ENCODE peak calls at places on chromosomes 7 and 10, in six cellular contexts. One of them, this sample, is unnamed.

GRCh38 chr10:27360581-27361172 is 120.1 kb upstream of the ACBD5 start:
- DNase-seq in non-pigmented ciliary epithelial cell: peak; percentile 24
- DNase-seq in NCI-H1436: peak; percentile 82
- DNase-seq in LoVo: peak; percentile 72
- DNase-seq in type B pancreatic cell: peak; percentile 83
- DNase-seq in HS-5: no peak
- DNase-seq in this sample: peak; percentile 42

GRCh38 chr10:84549368-84549767 is 221.0 kb downstream of the CCSER2 start:
- DNase-seq in non-pigmented ciliary epithelial cell: no peak
- DNase-seq in NCI-H1436: no peak
- DNase-seq in LoVo: no peak
- DNase-seq in type B pancreatic cell: no peak
- DNase-seq in HS-5: no peak
- DNase-seq in this sample: no peak

GRCh38 chr10:113965683-113966082 is 78.0 kb upstream of the ADRB1 start:
- DNase-seq in non-pigmented ciliary epithelial cell: no peak
- DNase-seq in NCI-H1436: no peak
- DNase-seq in LoVo: no peak
- DNase-seq in type B pancreatic cell: no peak
- DNase-seq in HS-5: no peak
- DNase-seq in this sample: no peak

GRCh38 chr7:34991938-34992840 is 45.1 kb downstream of the DPY19L1 start:
- DNase-seq in non-pigmented ciliary epithelial cell: no peak
- DNase-seq in NCI-H1436: no peak
- DNase-seq in LoVo: peak; percentile 72
- DNase-seq in type B pancreatic cell: no peak
- DNase-seq in HS-5: peak; percentile 49
- DNase-seq in this sample: no peak

GRCh38 chr7:134443396-134444070 is 15.4 kb downstream of the AKR1B1 start:
- DNase-seq in non-pigmented ciliary epithelial cell: no peak
- DNase-seq in NCI-H1436: no peak
- DNase-seq in LoVo: no peak
- DNase-seq in type B pancreatic cell: no peak
- DNase-seq in HS-5: no peak
- DNase-seq in this sample: no peak

GRCh38 chr10:69789164-69789576 is 12.5 kb upstream of the COL13A1 start:
- DNase-seq in non-pigmented ciliary epithelial cell: no peak
- DNase-seq in NCI-H1436: no peak
- DNase-seq in LoVo: no peak
- DNase-seq in type B pancreatic cell: no peak
- DNase-seq in HS-5: no peak
- DNase-seq in this sample: no peak

GRCh38 chr7:44489955-44490350 is 505 bp downstream of the NUDCD3 start:
- DNase-seq in non-pigmented ciliary epithelial cell: no peak
- DNase-seq in NCI-H1436: no peak
- DNase-seq in LoVo: peak; percentile 57
- DNase-seq in type B pancreatic cell: no peak
- DNase-seq in HS-5: peak; percentile 28
- DNase-seq in this sample: no peak

GRCh38 chr10:91622601-91623000 is 10.3 kb downstream of the PPP1R3C start:
- DNase-seq in non-pigmented ciliary epithelial cell: no peak
- DNase-seq in NCI-H1436: no peak
- DNase-seq in LoVo: no peak
- DNase-seq in type B pancreatic cell: no peak
- DNase-seq in HS-5: no peak
- DNase-seq in this sample: no peak

GRCh38 chr10:114060456-114060855 is 16.8 kb downstream of the ADRB1 start:
- DNase-seq in non-pigmented ciliary epithelial cell: no peak
- DNase-seq in NCI-H1436: no peak
- DNase-seq in LoVo: no peak
- DNase-seq in type B pancreatic cell: no peak
- DNase-seq in HS-5: no peak
- DNase-seq in this sample: no peak

GRCh38 chr7:24981544-24981951 is 1.6 kb upstream of the OSBPL3 start:
- DNase-seq in non-pigmented ciliary epithelial cell: no peak
- DNase-seq in NCI-H1436: peak; percentile 28
- DNase-seq in LoVo: peak; percentile 29
- DNase-seq in type B pancreatic cell: no peak
- DNase-seq in HS-5: no peak
- DNase-seq in this sample: no peak

GRCh38 chr7:102305414-102306268 is 19.0 kb downstream of the SH2B2 start:
- DNase-seq in non-pigmented ciliary epithelial cell: no peak
- DNase-seq in NCI-H1436: no peak
- DNase-seq in LoVo: no peak
- DNase-seq in type B pancreatic cell: no peak
- DNase-seq in HS-5: no peak
- DNase-seq in this sample: no peak

GRCh38 chr7:122675011-122675410 is 23.9 kb downstream of the RNF133 start:
- DNase-seq in non-pigmented ciliary epithelial cell: no peak
- DNase-seq in NCI-H1436: no peak
- DNase-seq in LoVo: no peak
- DNase-seq in type B pancreatic cell: no peak
- DNase-seq in HS-5: peak; percentile 3
- DNase-seq in this sample: no peak

GRCh38 chr7:3911685-3912084 is 610.6 kb downstream of the SDK1 start:
- DNase-seq in non-pigmented ciliary epithelial cell: no peak
- DNase-seq in NCI-H1436: no peak
- DNase-seq in LoVo: no peak
- DNase-seq in type B pancreatic cell: no peak
- DNase-seq in HS-5: no peak
- DNase-seq in this sample: no peak

GRCh38 chr10:13959443-13960359 is 371.0 kb downstream of the FRMD4A start:
- DNase-seq in non-pigmented ciliary epithelial cell: no peak
- DNase-seq in NCI-H1436: no peak
- DNase-seq in LoVo: no peak
- DNase-seq in type B pancreatic cell: no peak
- DNase-seq in HS-5: no peak
- DNase-seq in this sample: peak; percentile 54

GRCh38 chr7:100546868-100547800 is 8.1 kb downstream of the AGFG2 start:
- DNase-seq in non-pigmented ciliary epithelial cell: no peak
- DNase-seq in NCI-H1436: no peak
- DNase-seq in LoVo: no peak
- DNase-seq in type B pancreatic cell: no peak
- DNase-seq in HS-5: no peak
- DNase-seq in this sample: no peak

GRCh38 chr10:22824984-22825383 is 102.9 kb upstream of the ARMC3 start:
- DNase-seq in non-pigmented ciliary epithelial cell: peak; percentile 60
- DNase-seq in NCI-H1436: no peak
- DNase-seq in LoVo: no peak
- DNase-seq in type B pancreatic cell: no peak
- DNase-seq in HS-5: no peak
- DNase-seq in this sample: no peak

GRCh38 chr10:128763588-128763987 is 637.4 kb upstream of the MKI67 start:
- DNase-seq in non-pigmented ciliary epithelial cell: no peak
- DNase-seq in NCI-H1436: no peak
- DNase-seq in LoVo: no peak
- DNase-seq in type B pancreatic cell: no peak
- DNase-seq in HS-5: no peak
- DNase-seq in this sample: no peak

GRCh38 chr10:8844141-8844540 is 789.7 kb downstream of the GATA3 start:
- DNase-seq in non-pigmented ciliary epithelial cell: no peak
- DNase-seq in NCI-H1436: no peak
- DNase-seq in LoVo: no peak
- DNase-seq in type B pancreatic cell: no peak
- DNase-seq in HS-5: no peak
- DNase-seq in this sample: no peak

GRCh38 chr10:11147723-11148122 is 130.1 kb downstream of the CELF2 start:
- DNase-seq in non-pigmented ciliary epithelial cell: no peak
- DNase-seq in NCI-H1436: no peak
- DNase-seq in LoVo: no peak
- DNase-seq in type B pancreatic cell: no peak
- DNase-seq in HS-5: no peak
- DNase-seq in this sample: no peak

This sample was measured in glomerular endothelial cell.